ENCODE peak calls at places on chromosome 20, in eight cellular contexts. N, M, F, S, R, P, U and G are unnamed samples.

GRCh38 chr20:61345656-61346055 is 93.6 kb downstream of the CDH4 start:
- DNase-seq in R (no peak), F (no peak), S (no peak), U (no peak), M (no peak), P (no peak), N (no peak), G (no peak)

GRCh38 chr20:9280654-9281053 is 211.8 kb downstream of the PLCB4 start:
- DNase-seq in N (no peak), F (no peak), U (no peak), S (no peak), P (no peak), R (peak), M (no peak), G (no peak)

GRCh38 chr20:60851826-60852704 is 400.0 kb upstream of the CDH4 start:
- DNase-seq in S (no peak), P (peak), U (no peak), F (no peak), M (peak), R (no peak), N (no peak), G (no peak)

GRCh38 chr20:32537657-32538525 is 47.2 kb downstream of the NOL4L start:
- DNase-seq in S (no peak), M (peak), U (no peak), P (no peak), R (no peak), N (no peak), F (no peak), G (no peak)

GRCh38 chr20:14838663-14839650 is 501.5 kb upstream of the FLRT3 start:
- DNase-seq in U (no peak), R (peak), P (no peak), M (no peak), S (no peak), F (no peak), N (no peak), G (no peak)

GRCh38 chr20:57647933-57648785 is 27.9 kb upstream of the ZBP1 start:
- DNase-seq in N (no peak), F (no peak), U (no peak), S (no peak), M (no peak), R (no peak), P (no peak), G (peak)

GRCh38 chr20:45254867-45255266 is 503 bp upstream of the SLPI start:
- DNase-seq in R (peak), N (no peak), M (no peak), U (peak), P (no peak), F (no peak), S (no peak), G (peak)

GRCh38 chr20:48102821-48103635 is 317.7 kb upstream of the SULF2 start:
- DNase-seq in P (no peak), S (no peak), R (peak), F (no peak), M (peak), N (no peak), U (peak), G (no peak)

GRCh38 chr20:23588434-23589403 is 17.0 kb downstream of the CST9 start:
- DNase-seq in N (no peak), M (no peak), R (no peak), F (no peak), S (no peak), P (no peak), U (no peak), G (no peak)

GRCh38 chr20:61821698-61822097 is 244.0 kb downstream of the TAF4 start:
- DNase-seq in F (no peak), U (no peak), R (no peak), P (no peak), M (no peak), S (no peak), N (no peak), G (no peak)

GRCh38 chr20:54194724-54195438 is 13.0 kb upstream of the PFDN4 start:
- DNase-seq in P (no peak), F (peak), S (no peak), N (no peak), R (no peak), M (no peak), U (no peak), G (no peak)

GRCh38 chr20:3560578-3560977 is 89.8 kb downstream of the ATRN start:
- DNase-seq in S (no peak), P (no peak), R (no peak), N (no peak), M (no peak), U (no peak), F (no peak), G (no peak)

GRCh38 chr20:37958856-37959255 is 55.9 kb downstream of the VSTM2L start:
- DNase-seq in P (no peak), F (no peak), S (no peak), M (no peak), N (no peak), R (no peak), U (no peak), G (no peak)

GRCh38 chr20:50285376-50286173 is 94.9 kb downstream of the CEBPB start:
- DNase-seq in U (no peak), F (no peak), S (no peak), P (no peak), N (no peak), M (no peak), R (peak), G (peak)

GRCh38 chr20:19539191-19539590 is 218.9 kb upstream of the RIN2 start:
- DNase-seq in M (no peak), N (no peak), F (no peak), S (no peak), U (no peak), R (no peak), P (no peak), G (no peak)

GRCh38 chr20:41174782-41175181 is 37.4 kb downstream of the PLCG1 start:
- DNase-seq in M (peak), U (no peak), S (no peak), R (peak), N (no peak), F (no peak), P (no peak), G (no peak)

GRCh38 chr20:46458891-46459750 is 52.7 kb upstream of the ELMO2 start:
- DNase-seq in S (peak), M (peak), R (peak), F (no peak), N (no peak), P (peak), U (peak), G (no peak)

GRCh38 chr20:38225900-38226263 is 34.7 kb downstream of the KIAA1755 start:
- DNase-seq in S (no peak), M (no peak), U (no peak), P (no peak), N (no peak), R (no peak), F (no peak), G (no peak)

GRCh38 chr20:4455301-4455701 is 266.4 kb upstream of the PRND start:
- DNase-seq in P (no peak), R (no peak), F (no peak), N (no peak), M (no peak), U (no peak), S (no peak), G (no peak)

GRCh38 chr20:2847802-2848201 is 7.3 kb downstream of the VPS16 start:
- DNase-seq in F (no peak), U (no peak), M (no peak), N (no peak), S (no peak), R (no peak), P (no peak), G (no peak)

GRCh38 chr20:3339076-3339475 is 68.4 kb downstream of the DNAAF9 start:
- DNase-seq in P (no peak), M (no peak), N (no peak), S (no peak), F (no peak), U (no peak), R (no peak), G (no peak)

GRCh38 chr20:45892049-45892816 is 1.1 kb downstream of the CTSA start:
- DNase-seq in R (peak), U (no peak), F (peak), P (no peak), M (peak), N (no peak), S (no peak), G (no peak)

GRCh38 chr20:54208492-54209044 is 681 bp downstream of the PFDN4 start:
- DNase-seq in S (no peak), F (peak), U (peak), R (peak), P (no peak), N (no peak), M (peak), G (no peak)

GRCh38 chr20:2558581-2559301 is 22.4 kb downstream of the TMC2 start:
- DNase-seq in F (no peak), S (no peak), R (peak), P (no peak), U (no peak), N (no peak), M (no peak), G (peak)

GRCh38 chr20:64035066-64035932 is 683 bp upstream of the C20orf204 start:
- DNase-seq in R (no peak), N (no peak), S (no peak), F (no peak), P (no peak), M (no peak), U (no peak), G (peak)

GRCh38 chr20:60139663-60140446 is 181.6 kb downstream of the CDH26 start:
- DNase-seq in M (no peak), R (no peak), S (no peak), U (no peak), N (no peak), F (peak), P (no peak), G (no peak)

GRCh38 chr20:14521436-14521835 is 184.0 kb upstream of the FLRT3 start:
- DNase-seq in N (no peak), M (no peak), U (no peak), F (no peak), S (no peak), R (no peak), P (no peak), G (no peak)

GRCh38 chr20:58710481-58711265 is 18.1 kb downstream of the NPEPL1 start:
- DNase-seq in P (no peak), U (no peak), N (no peak), R (no peak), S (no peak), F (no peak), M (no peak), G (peak)

GRCh38 chr20:51156796-51157119 is 133.9 kb upstream of the KCNG1 start:
- DNase-seq in U (no peak), N (no peak), P (no peak), R (no peak), F (no peak), M (no peak), S (no peak), G (no peak)

GRCh38 chr20:13441388-13441787 is 197.3 kb downstream of the TASP1 start:
- DNase-seq in M (peak), S (no peak), N (no peak), U (no peak), R (no peak), P (no peak), F (no peak), G (no peak)

GRCh38 chr20:40532103-40532502 is 156.9 kb downstream of the MAFB start:
- DNase-seq in P (no peak), N (no peak), S (no peak), U (no peak), F (peak), R (no peak), M (peak), G (no peak)